ENCODE peak calls at places on chromosomes 4 and X, in six cellular contexts. X is mammary epithelial cell, H is HCT116, V is MM.1S, N is adipocyte, R is PC-3. U is an unnamed sample.

GRCh38 chr4:97395980-97396562 is 747.2 kb downstream of the STPG2 start:
- DNase-seq in H (no peak), R (peak), N (no peak), V (no peak), X (no peak), U (no peak)

GRCh38 chrX:145727476-145727875 is 90.2 kb upstream of the SLITRK2 start:
- DNase-seq in H (no peak), X (no peak), V (no peak), N (no peak), R (no peak), U (peak)

GRCh38 chrX:154441564-154441963 is 2.4 kb upstream of the FAM50A start:
- DNase-seq in H (no peak), V (no peak), N (no peak), X (no peak), R (no peak), U (no peak)

GRCh38 chr4:82044141-82044993 is 329.4 kb downstream of the HNRNPD start:
- DNase-seq in H (no peak), X (peak), R (peak), V (no peak), N (peak), U (peak)

GRCh38 chr4:74659576-74660411 is 134.5 kb downstream of the BTC start:
- DNase-seq in H (peak), X (peak), V (no peak), N (peak), R (peak), U (peak)

GRCh38 chrX:18895157-18895952 is 88.6 kb downstream of the PHKA2 start:
- DNase-seq in N (no peak), V (no peak), X (peak), R (no peak), H (no peak), U (no peak)

GRCh38 chr4:118249890-118250289 is 102.9 kb downstream of the PRSS12 start:
- DNase-seq in R (no peak), H (no peak), V (no peak), X (no peak), N (no peak), U (no peak)

GRCh38 chrX:148670277-148670676 is 169.9 kb downstream of the AFF2 start:
- DNase-seq in V (no peak), R (no peak), H (no peak), N (no peak), X (no peak), U (no peak)

GRCh38 chr4:142706381-142706780 is 139.7 kb downstream of the INPP4B start:
- DNase-seq in X (no peak), V (no peak), H (no peak), N (no peak), R (no peak), U (no peak)

GRCh38 chr4:14361084-14361483 is 641.2 kb upstream of the CPEB2 start:
- DNase-seq in X (peak), V (no peak), H (no peak), R (no peak), N (no peak), U (no peak)

GRCh38 chrX:129787336-129788055 is 7.7 kb downstream of the SASH3 start:
- DNase-seq in V (no peak), N (no peak), X (no peak), H (no peak), R (no peak), U (no peak)

GRCh38 chrX:131763674-131764073 is 219.8 kb downstream of the OR13H1 start:
- DNase-seq in N (peak), X (peak), R (peak), H (no peak), V (peak), U (peak)

GRCh38 chr4:186347743-186348142 is 81.8 kb downstream of the F11 start:
- DNase-seq in V (no peak), X (no peak), H (no peak), R (no peak), N (no peak), U (no peak)

GRCh38 chr4:182307746-182308145 is 64.5 kb downstream of the TENM3 start:
- DNase-seq in R (peak), H (peak), V (no peak), N (peak), X (peak), U (peak)

GRCh38 chr4:176745902-176746301 is 46.8 kb downstream of the VEGFC start:
- DNase-seq in V (no peak), R (peak), H (no peak), N (no peak), X (peak), U (no peak)

GRCh38 chrX:130575831-130576404 is 174.1 kb downstream of the RBMX2 start:
- DNase-seq in V (peak), R (peak), X (peak), N (peak), H (peak), U (peak)

GRCh38 chrX:118724775-118725174 is 2.6 kb upstream of the IL13RA1 start:
- DNase-seq in X (no peak), N (no peak), V (no peak), H (no peak), R (peak), U (peak)

GRCh38 chrX:14022019-14022418 is 7.7 kb downstream of the GEMIN8 start:
- DNase-seq in X (no peak), N (no peak), V (no peak), R (no peak), H (no peak), U (no peak)

GRCh38 chr4:8610858-8611610 is 18.5 kb downstream of the CPZ start:
- DNase-seq in V (no peak), H (no peak), N (no peak), X (no peak), R (peak), U (no peak)

GRCh38 chrX:120457766-120458180 is 11.3 kb downstream of the LAMP2 start:
- DNase-seq in X (peak), V (no peak), R (peak), N (peak), H (no peak), U (peak)

GRCh38 chr4:29970626-29971025 is 749.5 kb upstream of the PCDH7 start:
- DNase-seq in X (no peak), V (no peak), N (peak), H (peak), R (peak), U (peak)

GRCh38 chr4:41670530-41670929 is 78.0 kb downstream of the PHOX2B start:
- DNase-seq in X (no peak), H (no peak), N (no peak), V (no peak), R (no peak), U (no peak)

GRCh38 chr4:153374471-153374870 is 30.0 kb downstream of the MND1 start:
- DNase-seq in X (no peak), R (no peak), V (no peak), N (peak), H (no peak), U (no peak)

GRCh38 chr4:154407483-154407882 is 84.1 kb downstream of the DCHS2 start:
- DNase-seq in V (no peak), X (no peak), N (no peak), H (no peak), R (no peak), U (no peak)

GRCh38 chr4:154406022-154406835 is 85.4 kb downstream of the DCHS2 start:
- DNase-seq in H (no peak), N (no peak), R (no peak), V (no peak), X (no peak), U (no peak)
- H3K9ac ChIP-seq in H (no peak), N (no peak), R (no peak), V (no peak), X (no peak), U (no peak)

DNA sequence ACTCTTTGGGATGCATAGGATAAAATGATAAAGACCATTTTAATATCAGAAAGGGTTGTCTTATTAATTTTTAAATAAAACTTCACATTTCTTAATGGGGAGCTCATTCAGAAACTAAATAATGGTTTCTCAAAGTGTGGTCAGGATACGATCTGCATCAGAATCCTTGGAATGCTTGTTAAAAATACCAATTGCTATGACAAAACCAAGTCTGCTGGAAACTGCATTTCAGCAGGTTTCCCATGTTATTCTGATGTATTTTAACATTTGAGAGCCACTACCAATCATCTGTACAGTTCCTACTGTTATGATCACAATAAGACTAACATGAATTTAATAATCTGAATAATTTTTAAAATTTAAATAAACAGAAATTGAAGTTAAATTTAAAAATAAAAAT is 115.1 kb downstream of the SOWAHB start:
- DNase-seq in X (peak), N (peak), R (peak), V (no peak), H (no peak), U (peak)
- H3K9ac ChIP-seq in X (peak), N (peak), R (peak), V (no peak), H (peak), U (peak)

GRCh38 chr4:170009291-170009690 is 16.9 kb downstream of the MFAP3L start:
- DNase-seq in N (peak), X (no peak), V (no peak), H (no peak), R (no peak), U (no peak)

GRCh38 chr4:170015285-170015684 is 10.9 kb downstream of the MFAP3L start:
- DNase-seq in V (no peak), N (no peak), X (no peak), R (no peak), H (no peak), U (no peak)

GRCh38 chr4:170011921-170012628 is 14.1 kb downstream of the MFAP3L start:
- DNase-seq in H (no peak), N (no peak), R (no peak), V (no peak), X (no peak), U (no peak)

GRCh38 chr4:170014359-170015008 is 11.7 kb downstream of the MFAP3L start:
- DNase-seq in R (no peak), H (no peak), V (no peak), X (no peak), N (no peak), U (no peak)

GRCh38 chr4:170012629-170012958 is 13.6 kb downstream of the MFAP3L start:
- DNase-seq in H (no peak), N (no peak), R (no peak), X (no peak), V (no peak), U (no peak)
- H3K9ac ChIP-seq in H (no peak), N (no peak), R (no peak), X (no peak), V (no peak), U (no peak)

DNA sequence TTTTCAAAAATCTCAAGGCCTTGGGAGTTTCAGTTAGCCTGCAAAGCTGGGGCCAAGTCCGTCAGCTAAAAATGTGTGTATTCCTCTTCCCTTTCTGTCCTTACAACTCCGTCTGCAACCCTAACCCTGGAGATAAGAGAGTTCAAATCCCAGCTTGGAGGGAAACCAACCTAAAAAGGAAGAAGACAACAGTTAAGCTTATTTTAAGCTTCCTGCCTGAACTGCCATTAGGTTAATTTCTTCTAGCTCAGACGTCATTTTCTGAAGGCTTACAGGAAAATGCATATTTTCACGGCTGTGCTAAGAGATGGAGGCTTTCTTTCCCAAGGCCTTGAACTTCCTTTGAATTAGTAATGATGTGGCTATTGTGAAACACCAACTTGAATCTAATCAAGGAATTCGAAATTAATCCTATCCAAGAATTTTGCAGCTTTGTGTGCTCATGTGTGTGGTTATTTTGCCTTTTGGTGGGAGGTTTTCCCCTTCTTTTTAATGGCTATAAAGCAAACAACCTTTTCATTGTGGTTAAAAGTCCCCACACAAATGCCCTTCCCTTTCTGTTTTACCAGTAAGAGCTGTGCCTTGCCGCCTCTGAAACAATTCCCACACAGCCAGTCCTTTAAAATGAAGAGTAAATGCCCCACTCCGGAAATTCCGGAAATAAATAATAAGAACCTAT is 103.5 kb downstream of the IRF2 start:
- DNase-seq in X (no peak), N (no peak), V (no peak), H (no peak), R (no peak), U (peak)
- H3K9ac ChIP-seq in X (no peak), N (no peak), V (no peak), H (no peak), R (no peak), U (no peak)

DNA sequence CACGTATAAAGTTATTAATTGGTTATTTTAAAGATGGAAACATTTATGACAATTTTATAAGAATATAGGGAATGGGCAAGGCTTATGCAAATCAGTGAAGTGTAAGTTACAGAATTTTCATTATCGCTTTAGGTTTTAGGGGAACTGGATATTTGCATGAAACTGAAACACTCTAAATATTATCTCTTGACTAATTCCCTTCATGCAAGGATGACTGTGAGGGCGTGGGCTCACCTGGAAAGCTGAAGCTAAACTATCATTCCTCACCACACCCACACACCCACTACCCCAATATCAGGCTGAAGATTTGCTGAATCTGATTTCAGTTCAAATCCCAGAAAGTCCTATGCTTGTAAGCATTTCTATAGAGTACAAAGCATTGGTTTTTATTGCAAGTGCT is 81.7 kb upstream of the ARHGAP24 start:
- DNase-seq in X (no peak), N (no peak), R (no peak), H (no peak), V (no peak), U (no peak)
- H3K9ac ChIP-seq in X (no peak), N (no peak), R (no peak), H (no peak), V (no peak), U (no peak)

DNA sequence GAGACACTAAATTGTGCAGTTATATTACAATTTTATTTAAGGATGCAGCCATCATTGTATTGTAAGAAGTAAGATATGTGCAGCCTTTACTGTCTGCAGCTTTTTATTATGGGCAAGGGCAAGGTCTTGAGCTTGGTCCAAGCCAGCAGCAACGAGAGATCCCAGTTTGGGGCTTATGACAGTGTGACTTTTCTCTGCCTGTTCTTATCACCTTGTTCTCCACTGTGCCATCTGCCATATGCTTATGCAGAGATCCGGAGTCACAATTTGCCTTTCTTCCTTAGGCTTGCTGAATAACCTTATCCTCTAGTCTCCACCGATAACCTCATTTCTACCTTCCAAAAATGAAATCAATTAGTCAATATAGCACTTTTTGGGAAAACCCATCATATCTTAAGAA is 30.4 kb downstream of the MAPK10 start:
- DNase-seq in R (no peak), H (no peak), V (no peak), X (no peak), N (no peak), U (no peak)
- H3K9ac ChIP-seq in R (no peak), H (no peak), V (no peak), X (no peak), N (no peak), U (no peak)

DNA sequence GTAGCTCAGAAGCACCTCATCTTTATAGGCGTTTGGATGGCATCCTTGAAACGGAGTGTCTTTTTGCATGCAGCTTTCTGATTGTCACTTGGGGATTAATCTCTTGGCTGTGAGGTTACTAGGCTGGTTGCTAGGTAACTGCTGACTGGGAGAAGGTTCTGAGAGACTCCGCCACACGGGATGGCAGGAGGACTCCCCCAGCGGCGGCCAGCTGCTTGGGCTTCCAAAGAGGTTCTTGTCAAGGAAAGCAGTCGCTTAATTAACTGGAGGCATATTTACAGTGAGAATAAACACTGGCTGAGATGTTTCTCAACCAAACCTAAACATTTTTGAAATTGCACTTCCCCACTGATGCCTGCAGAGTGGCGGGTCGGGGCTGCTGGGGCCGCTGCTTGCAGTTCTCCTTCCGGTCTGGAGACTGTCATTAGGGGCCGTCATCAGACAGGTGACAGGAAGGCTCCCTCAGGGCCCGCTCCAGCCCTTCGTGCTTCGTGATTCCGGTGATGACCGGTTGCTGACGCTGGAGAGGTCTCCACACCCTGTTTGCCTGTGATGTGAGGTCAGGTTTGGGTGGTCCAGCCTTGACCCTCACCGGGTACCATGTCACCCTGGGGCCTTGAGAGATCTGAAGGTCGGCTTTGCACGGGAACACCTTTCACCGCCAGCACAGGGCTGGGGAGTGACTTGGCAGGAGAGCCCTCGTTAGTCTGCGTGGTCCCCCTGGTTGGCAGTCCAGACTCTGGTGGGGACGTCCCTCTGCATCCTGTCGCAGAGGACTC is 9.1 kb downstream of the NSG1 start:
- DNase-seq in X (no peak), V (no peak), N (peak), H (no peak), R (no peak), U (peak)
- H3K9ac ChIP-seq in X (no peak), V (no peak), N (no peak), H (no peak), R (no peak), U (no peak)

GRCh38 chrX:108088511-108088910 is 2.8 kb downstream of the PSMD10 start:
- DNase-seq in H (no peak), R (no peak), V (no peak), X (no peak), N (no peak), U (no peak)

GRCh38 chrX:108091878-108092291 is 307 bp downstream of the ATG4A start:
- DNase-seq in X (no peak), V (peak), H (peak), N (peak), R (peak), U (no peak)

GRCh38 chrX:108087792-108088191 is 3.5 kb downstream of the PSMD10 start:
- DNase-seq in V (no peak), X (no peak), R (no peak), N (no peak), H (no peak), U (no peak)

GRCh38 chrX:108091266-108091877 is at the start of the genes ATG4A and PSMD10:
- DNase-seq in V (peak), H (peak), X (peak), N (peak), R (peak), U (peak)

DNA sequence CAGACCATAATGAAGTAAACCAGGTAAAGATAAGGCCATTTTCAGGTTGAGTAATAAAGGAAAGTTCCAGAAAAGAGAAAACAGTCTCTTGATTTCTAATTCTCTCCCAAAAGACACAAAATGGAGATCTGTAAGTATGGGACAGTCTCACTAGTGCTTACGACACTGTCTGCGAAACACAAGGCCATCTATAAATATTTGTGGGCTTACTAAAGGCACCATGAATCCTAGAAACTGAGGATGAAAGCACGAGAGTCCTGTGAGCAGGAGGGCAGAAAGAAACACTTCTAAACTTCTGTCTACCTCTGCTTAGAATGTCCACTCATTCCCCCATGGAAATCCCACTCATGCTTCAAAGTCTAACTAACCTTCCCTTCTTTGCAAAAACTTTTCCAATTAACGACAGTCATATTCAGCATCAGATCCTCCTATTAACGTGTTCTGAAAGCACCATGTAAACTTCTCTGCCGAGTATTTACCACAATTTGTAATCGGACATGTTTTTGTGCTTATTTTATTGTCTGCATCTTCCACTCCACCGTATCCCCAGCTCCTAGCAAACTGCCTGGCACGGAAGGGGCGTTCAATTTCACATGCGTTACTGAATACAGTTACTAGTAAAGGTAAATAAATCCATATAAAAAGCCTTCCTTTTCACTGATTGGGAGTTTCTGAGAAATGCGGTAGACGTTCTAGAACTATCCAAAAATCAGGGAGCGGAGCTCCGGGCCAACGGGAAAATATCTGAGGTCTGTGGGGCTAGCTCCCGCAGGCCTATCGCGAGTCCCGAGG is 672 bp downstream of the PSMD10 start:
- DNase-seq in H (no peak), R (peak), N (peak), X (peak), V (no peak), U (peak)
- H3K9ac ChIP-seq in H (peak), R (peak), N (peak), X (peak), V (peak), U (peak)

DNA sequence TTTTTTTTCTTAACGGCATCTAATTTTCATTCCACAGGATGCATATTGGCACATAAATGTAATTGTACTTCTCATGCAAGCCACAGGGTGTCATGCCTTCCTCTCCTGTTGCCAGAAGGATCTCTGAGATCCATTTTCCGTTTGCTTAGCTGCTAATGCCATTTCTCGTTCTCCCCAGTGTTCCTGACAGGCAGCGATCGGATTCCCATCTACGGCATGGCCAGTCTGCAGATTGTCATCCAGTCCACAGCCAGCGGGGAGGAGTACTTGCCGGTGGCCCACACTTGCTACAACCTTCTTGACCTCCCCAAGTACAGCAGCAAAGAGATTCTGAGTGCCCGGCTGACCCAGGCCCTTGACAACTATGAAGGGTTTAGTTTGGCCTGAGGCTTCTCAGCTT is 8.9 kb upstream of the NAP1L5 start:
- DNase-seq in N (peak), H (no peak), V (no peak), R (peak), X (peak), U (peak)
- H3K9ac ChIP-seq in N (peak), H (no peak), V (no peak), R (peak), X (no peak), U (no peak)

U was measured in fibroblast of lung.